ENCODE peak calls at places on chromosomes 2 and 18, in four cellular contexts. O is mammary epithelial cell, W is body of pancreas, Q is sigmoid colon. E is an unnamed sample.

GRCh38 chr18:49725809-49726514 is 87.4 kb downstream of the ACAA2 start:
- DNase-seq in O (peak; percentile 71), W (peak; percentile 35), Q (peak; percentile 91), E (no peak)

GRCh38 chr2:110097506-110098220 is 18.0 kb downstream of the MALL start:
- DNase-seq in O (peak; percentile 65), W (no peak), Q (no peak), E (no peak)

GRCh38 chr18:45589559-45590041 is 25.7 kb upstream of the SLC14A2 start:
- DNase-seq in O (no peak), W (no peak), Q (no peak), E (no peak)

GRCh38 chr2:38603402-38604265 is 906 bp upstream of the HNRNPLL start:
- DNase-seq in O (peak; percentile 66), W (peak; percentile 80), Q (peak; percentile 89), E (peak; percentile 76)

GRCh38 chr2:18752667-18753422 is 163.5 kb upstream of the NT5C1B start:
- DNase-seq in O (no peak), W (no peak), Q (no peak), E (no peak)

GRCh38 chr2:230640540-230641011 is 72.1 kb upstream of the CAB39 start:
- DNase-seq in O (peak; percentile 34), W (no peak), Q (no peak), E (no peak)

GRCh38 chr2:48971801-48972200 is 182.5 kb downstream of the FSHR start:
- DNase-seq in O (no peak), W (no peak), Q (no peak), E (no peak)

GRCh38 chr18:62621546-62621945 is 93.8 kb upstream of the PHLPP1 start:
- DNase-seq in O (no peak), W (no peak), Q (no peak), E (no peak)

GRCh38 chr2:234451852-234452625 is 44.8 kb downstream of the ARL4C start:
- DNase-seq in O (peak; percentile 61), W (no peak), Q (no peak), E (no peak)

GRCh38 chr2:237558918-237559645 is 7.3 kb upstream of the PRLH start:
- DNase-seq in O (peak; percentile 60), W (peak; percentile 85), Q (peak; percentile 96), E (peak; percentile 83)

GRCh38 chr2:97740590-97741182 is 27.3 kb downstream of the ZAP70 start:
- DNase-seq in O (no peak), W (peak; percentile 55), Q (no peak), E (peak; percentile 52)

GRCh38 chr2:44770221-44771187 is 171.0 kb upstream of the SIX3 start:
- DNase-seq in O (no peak), W (no peak), Q (no peak), E (no peak)

GRCh38 chr2:215749092-215749957 is 264.0 kb downstream of the MREG start:
- DNase-seq in O (no peak), W (peak; percentile 18), Q (peak; percentile 86), E (no peak)

GRCh38 chr2:128784626-128785306 is 466.1 kb upstream of the HS6ST1 start:
- DNase-seq in O (no peak), W (no peak), Q (peak; percentile 57), E (no peak)

GRCh38 chr2:196987654-196988364 is 61.3 kb upstream of the PGAP1 start:
- DNase-seq in O (peak; percentile 97), W (peak; percentile 44), Q (no peak), E (no peak)

GRCh38 chr2:241507430-241508239 is 749 bp downstream of the STK25 start:
- DNase-seq in O (peak; percentile 44), W (peak; percentile 61), Q (no peak), E (peak; percentile 47)

GRCh38 chr2:237324446-237325236 is 89.3 kb downstream of the COL6A3 start:
- DNase-seq in O (no peak), W (no peak), Q (peak; percentile 96), E (no peak)

GRCh38 chr18:59787998-59788875 is 91.0 kb upstream of the CCBE1 start:
- DNase-seq in O (peak; percentile 66), W (no peak), Q (no peak), E (no peak)

GRCh38 chr2:134976074-134976702 is 57.6 kb downstream of the CCNT2 start:
- DNase-seq in O (no peak), W (no peak), Q (no peak), E (no peak)

GRCh38 chr2:100820346-100821254 is 661 bp downstream of the NPAS2 start:
- DNase-seq in O (peak; percentile 48), W (peak; percentile 33), Q (no peak), E (peak; percentile 48)

GRCh38 chr2:152925540-152926448 is 207.4 kb downstream of the ARL6IP6 start:
- DNase-seq in O (peak; percentile 62), W (peak; percentile 48), Q (peak; percentile 84), E (peak; percentile 33)

GRCh38 chr2:228303960-228304359 is 122.5 kb upstream of the SPHKAP start:
- DNase-seq in O (no peak), W (no peak), Q (no peak), E (no peak)

GRCh38 chr2:18345848-18346247 is 214.6 kb downstream of the RDH14 start:
- DNase-seq in O (peak; percentile 49), W (peak; percentile 27), Q (no peak), E (peak; percentile 57)

GRCh38 chr2:27067385-27067784 is 4.1 kb downstream of the OST4 start:
- DNase-seq in O (no peak), W (no peak), Q (peak; percentile 46), E (no peak)

GRCh38 chr2:101844055-101844635 is 146.6 kb downstream of the MAP4K4 start:
- DNase-seq in O (no peak), W (no peak), Q (no peak), E (no peak)

GRCh38 chr2:186129767-186130581 is 356.1 kb upstream of the ZC3H15 start:
- DNase-seq in O (peak; percentile 72), W (no peak), Q (no peak), E (no peak)

GRCh38 chr18:60053747-60054304 is 154.0 kb downstream of the PMAIP1 start:
- DNase-seq in O (peak; percentile 100), W (no peak), Q (no peak), E (no peak)

GRCh38 chr2:21251216-21251971 is 127.6 kb downstream of the TDRD15 start:
- DNase-seq in O (no peak), W (no peak), Q (no peak), E (no peak)

GRCh38 chr2:199024224-199024623 is 433.5 kb downstream of the SATB2 start:
- DNase-seq in O (no peak), W (no peak), Q (no peak), E (no peak)

GRCh38 chr2:1664698-1665097 is 79.6 kb downstream of the PXDN start:
- DNase-seq in O (no peak), W (no peak), Q (peak; percentile 50), E (peak; percentile 7)

GRCh38 chr2:143732076-143732475 is 602.9 kb downstream of the ARHGAP15 start:
- DNase-seq in O (peak; percentile 80), W (no peak), Q (no peak), E (no peak)

DNA sequence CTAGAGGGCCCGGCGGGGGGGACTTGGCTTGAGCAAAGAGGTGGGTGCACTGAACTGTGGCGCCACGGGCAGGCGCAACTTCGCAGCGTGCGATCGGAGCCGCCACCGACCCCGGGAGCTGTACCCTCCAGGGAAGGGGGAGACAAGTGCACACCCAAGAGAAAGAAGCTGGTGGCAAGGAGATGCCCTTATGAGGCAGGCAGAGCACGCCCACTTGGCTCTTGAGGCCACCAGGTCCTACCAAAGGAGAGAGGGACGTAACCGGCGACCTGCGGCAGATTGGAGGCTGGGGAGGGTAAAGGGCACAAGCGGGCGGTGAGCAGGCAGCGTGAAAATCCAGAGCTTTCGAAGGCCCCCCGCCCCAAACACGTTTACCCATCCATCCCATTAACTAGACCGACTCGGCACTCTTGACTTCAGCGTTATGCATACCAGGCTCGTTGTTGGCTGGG is 967 bp downstream of the DLX2 start:
- DNase-seq in O (no peak), W (no peak), Q (peak; percentile 29), E (no peak)
- H3K27me3 ChIP-seq in O (no peaks in the 10 kb centered on the region), W (peaks cover 93% of the 10 kb centered on the region), Q (peaks cover 100% of the 10 kb centered on the region), E (peaks cover 100% of the 10 kb centered on the region)

GRCh38 chr2:43074592-43075053 is 151.8 kb downstream of the ZFP36L2 start:
- DNase-seq in O (no peak), W (no peak), Q (no peak), E (no peak)
- H3K27ac ChIP-seq in O (peak overlapping the region; percentile 90), W (peak overlapping the region; percentile 74), Q (peak overlapping the region; percentile 77), E (peak overlapping the region; percentile 86)

GRCh38 chr2:219536967-219537366 is 6.6 kb downstream of the CHPF start:
- DNase-seq in O (no peak), W (no peak), Q (no peak), E (no peak)
- H3K27me3 ChIP-seq in O (no peaks in the 10 kb centered on the region), W (no peaks in the 10 kb centered on the region), Q (no peaks in the 10 kb centered on the region), E (peaks cover 16% of the 10 kb centered on the region)

DNA sequence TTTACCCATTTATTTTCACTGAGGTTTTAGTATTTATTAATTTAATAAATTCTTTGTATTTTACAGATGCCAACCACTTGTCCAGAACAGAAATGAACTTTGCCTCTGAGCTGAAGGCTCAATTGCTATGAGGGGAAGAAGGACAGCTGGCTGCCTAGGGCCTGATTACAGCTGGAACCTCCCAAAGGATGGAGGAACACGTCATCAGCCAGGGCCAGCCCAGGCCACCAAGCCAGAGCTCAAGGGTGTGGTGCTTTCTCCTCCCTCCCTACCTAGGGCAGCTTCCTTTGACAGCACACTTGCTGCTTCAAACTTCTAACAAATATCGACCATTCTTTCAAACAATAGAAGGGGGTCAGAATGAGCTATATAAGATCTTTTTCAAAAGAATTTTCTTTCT is 19.7 kb upstream of the RIOK3 start:
- DNase-seq in O (no peak), W (no peak), Q (no peak), E (peak; percentile 36)
- H3K27ac ChIP-seq in O (no peak overlapping the region), W (no peak overlapping the region), Q (no peak overlapping the region), E (no peak overlapping the region)

GRCh38 chr18:31042391-31043181 is at the start of gene DSC3:
- DNase-seq in O (peak; percentile 97), W (peak; percentile 13), Q (no peak), E (no peak)
- H3K27me3 ChIP-seq in O (no peaks in the 10 kb centered on the region), W (peaks cover 41% of the 10 kb centered on the region), Q (peaks cover 61% of the 10 kb centered on the region), E (peaks cover 69% of the 10 kb centered on the region)

E was measured in stomach.